ENCODE peak calls at places on chromosomes 7 and 10, in ten cellular contexts. B is IMR-90, C is neural progenitor cell, Q is PC-3, O is SK-N-MC, X is kidney, J is neuronal stem cell, N is GM23248, R is mesenchymal stem cell, D is HCT116. G is an unnamed sample.

GRCh38 chr10:100751211-100751933 is 6.0 kb downstream of the PAX2 start:
- DNase-seq in B (no peak), C (no peak), Q (no peak), O (no peak), X (peak; percentile 29), J (no peak), N (no peak), R (no peak), D (no peak), G (no peak)

GRCh38 chr7:86933295-86933845 is 126.1 kb downstream of the ELAPOR2 start:
- DNase-seq in B (no peak), C (no peak), Q (no peak), O (no peak), X (no peak), J (no peak), N (no peak), R (no peak), D (no peak), G (no peak)

GRCh38 chr7:140539466-140539865 is 60.2 kb upstream of the MKRN1 start:
- DNase-seq in B (no peak), C (no peak), Q (no peak), O (no peak), X (no peak), J (no peak), N (no peak), R (no peak), D (no peak), G (no peak)

GRCh38 chr10:46539596-46540411 is 16.7 kb downstream of the GPRIN2 start:
- DNase-seq in B (peak; percentile 87), C (no peak), Q (no peak), O (no peak), X (peak; percentile 65), J (no peak), N (peak; percentile 74), R (peak; percentile 75), D (no peak), G (peak; percentile 55)

GRCh38 chr10:125148021-125148439 is 12.3 kb downstream of the CTBP2 start:
- DNase-seq in B (no peak), C (no peak), Q (no peak), O (no peak), X (no peak), J (no peak), N (peak; percentile 49), R (peak; percentile 67), D (no peak), G (peak; percentile 73)

GRCh38 chr7:55887786-55888185 is 530 bp downstream of the ZNF713 start:
- DNase-seq in B (no peak), C (no peak), Q (no peak), O (no peak), X (no peak), J (peak; percentile 51), N (peak; percentile 17), R (peak; percentile 12), D (no peak), G (no peak)

GRCh38 chr7:69564454-69565417 is 33.5 kb upstream of the AUTS2 start:
- DNase-seq in B (no peak), C (no peak), Q (no peak), O (peak; percentile 28), X (no peak), J (no peak), N (peak; percentile 38), R (no peak), D (no peak), G (peak; percentile 91)

GRCh38 chr7:36208406-36208805 is 55.4 kb downstream of the EEPD1 start:
- DNase-seq in B (peak; percentile 41), C (no peak), Q (no peak), O (no peak), X (no peak), J (no peak), N (peak; percentile 49), R (peak; percentile 72), D (no peak), G (no peak)

GRCh38 chr7:41777894-41778596 is 75.2 kb upstream of the INHBA start:
- DNase-seq in B (no peak), C (no peak), Q (no peak), O (no peak), X (no peak), J (no peak), N (no peak), R (no peak), D (no peak), G (no peak)

GRCh38 chr10:104340692-104341091 is 2.4 kb upstream of the ITPRIP start:
- DNase-seq in B (no peak), C (no peak), Q (no peak), O (no peak), X (no peak), J (no peak), N (no peak), R (no peak), D (no peak), G (no peak)
- H3K9ac ChIP-seq in B (no peak overlapping the region), C (no peak overlapping the region), Q (no peak overlapping the region), O (no peak overlapping the region), X (peak overlapping the region; percentile 94), J (no peak overlapping the region), N (no peak overlapping the region), R (no peak overlapping the region), D (no peak overlapping the region), G (peak overlapping the region; percentile 6)

GRCh38 chr7:23467731-23468720 is 2.3 kb downstream of the IGF2BP3 start:
- DNase-seq in B (peak; percentile 68), C (peak; percentile 78), Q (peak; percentile 28), O (no peak), X (no peak), J (peak; percentile 58), N (peak; percentile 79), R (peak; percentile 75), D (no peak), G (peak; percentile 86)
- H3K4me3 ChIP-seq in B (peak overlapping the region; percentile 57), C (peak overlapping the region; percentile 94), Q (peak overlapping the region; percentile 65), O (peak overlapping the region; percentile 85), X (no peak overlapping the region), J (peak overlapping the region; percentile 93), N (peak overlapping the region; percentile 82), R (peak overlapping the region; percentile 81), D (peak overlapping the region; percentile 77), G (peak overlapping the region; percentile 85)

GRCh38 chr10:11325817-11326216 is 285.6 kb downstream of the USP6NL start:
- DNase-seq in B (peak; percentile 60), C (no peak), Q (no peak), O (no peak), X (no peak), J (no peak), N (peak; percentile 75), R (peak; percentile 79), D (no peak), G (no peak)

GRCh38 chr10:11326919-11327318 is 284.5 kb downstream of the USP6NL start:
- DNase-seq in B (no peak), C (no peak), Q (no peak), O (no peak), X (no peak), J (no peak), N (no peak), R (no peak), D (no peak), G (no peak)

GRCh38 chr10:11322698-11323097 is 288.8 kb downstream of the USP6NL start:
- DNase-seq in B (no peak), C (no peak), Q (no peak), O (no peak), X (no peak), J (no peak), N (no peak), R (no peak), D (no peak), G (no peak)

GRCh38 chr10:11326241-11326640 is 285.2 kb downstream of the USP6NL start:
- DNase-seq in B (no peak), C (no peak), Q (no peak), O (no peak), X (no peak), J (no peak), N (no peak), R (no peak), D (no peak), G (no peak)

GRCh38 chr10:11324761-11325321 is 286.6 kb downstream of the USP6NL start:
- DNase-seq in B (no peak), C (no peak), Q (no peak), O (no peak), X (no peak), J (no peak), N (no peak), R (no peak), D (no peak), G (no peak)
- H3K36me3 ChIP-seq in B (no peaks in the 10 kb centered on the region), C (no peaks in the 10 kb centered on the region), Q (no peaks in the 10 kb centered on the region), O (no peaks in the 10 kb centered on the region), X (no peaks in the 10 kb centered on the region), J (peaks cover 9% of the 10 kb centered on the region), N (no peaks in the 10 kb centered on the region), R (peaks cover 29% of the 10 kb centered on the region), D (no peaks in the 10 kb centered on the region), G (peaks cover 16% of the 10 kb centered on the region)

GRCh38 chr10:74967850-74968620 is 141.6 kb downstream of the KAT6B start:
- DNase-seq in B (no peak), C (peak; percentile 24), Q (peak; percentile 100), O (peak; percentile 85), X (no peak), J (no peak), N (no peak), R (no peak), D (no peak), G (peak; percentile 26)
- H3K9ac ChIP-seq in B (no peak overlapping the region), C (no peak overlapping the region), Q (no peak overlapping the region), O (peak overlapping the region; percentile 57), X (no peak overlapping the region), J (no peak overlapping the region), N (no peak overlapping the region), R (no peak overlapping the region), D (no peak overlapping the region), G (no peak overlapping the region)